ENCODE peak calls at places on chromosomes 4 and X, in six cellular contexts. H is CD8-positive, alpha-beta T cell; I is GM23338; K is IMR-90; R is upper lobe of right lung; B is esophagus muscularis mucosa. V is an unnamed sample. For H3K4me1, the result is how much of the 10 kb centered on the place peaks cover.

GRCh38 chr4:8285143-8285975 is 15.8 kb downstream of the HTRA3 start:
- DNase-seq in H (no peak), R (no peak), I (no peak), K (no peak), B (no peak), V (no peak)

GRCh38 chr4:169313732-169314131 is 43.0 kb upstream of the SH3RF1 start:
- DNase-seq in H (no peak), R (no peak), B (no peak), K (no peak), I (no peak), V (no peak)

GRCh38 chr4:20544645-20545044 is 155.6 kb upstream of the PACRGL start:
- DNase-seq in B (no peak), I (peak), H (no peak), R (no peak), K (peak), V (no peak)

GRCh38 chrX:138745215-138745614 is 33.7 kb upstream of the FGF13 start:
- DNase-seq in H (no peak), B (no peak), I (peak), K (peak), R (no peak), V (no peak)

GRCh38 chr4:169128902-169129301 is 118.8 kb upstream of the CBR4 start:
- DNase-seq in R (no peak), K (no peak), I (no peak), B (no peak), H (no peak), V (no peak)

GRCh38 chrX:39152106-39152649 is 350.9 kb downstream of the MID1IP1 start:
- DNase-seq in H (no peak), B (no peak), I (peak), K (no peak), R (peak), V (peak)

GRCh38 chr4:25550376-25551030 is 105.1 kb upstream of the SLC34A2 start:
- DNase-seq in R (no peak), I (no peak), K (no peak), B (no peak), H (no peak), V (no peak)

GRCh38 chr4:112076919-112077608 is 68.2 kb upstream of the FAM241A start:
- DNase-seq in K (no peak), R (no peak), H (no peak), B (no peak), I (no peak), V (no peak)

GRCh38 chrX:16268206-16268605 is 100.9 kb downstream of the MAGEB17 start:
- DNase-seq in B (no peak), K (no peak), R (no peak), I (no peak), H (no peak), V (no peak)

GRCh38 chr4:166128452-166128851 is 255.4 kb downstream of the TLL1 start:
- DNase-seq in K (no peak), I (no peak), H (no peak), B (no peak), R (no peak), V (no peak)

GRCh38 chrX:132953358-132953757 is 5.1 kb downstream of the HS6ST2 start:
- DNase-seq in R (no peak), I (no peak), K (no peak), H (no peak), B (no peak), V (no peak)

GRCh38 chrX:131621650-131622049 is 77.8 kb downstream of the OR13H1 start:
- DNase-seq in I (no peak), B (no peak), H (no peak), K (no peak), R (no peak), V (no peak)

GRCh38 chr4:40672528-40673522 is 43.2 kb upstream of the RBM47 start:
- DNase-seq in H (no peak), I (peak), B (no peak), K (peak), R (peak), V (peak)

GRCh38 chr4:110595583-110595982 is 27.3 kb downstream of the PITX2 start:
- DNase-seq in B (no peak), K (no peak), H (no peak), I (no peak), R (no peak), V (no peak)

GRCh38 chr4:161936625-161937133 is 227.1 kb downstream of the FSTL5 start:
- DNase-seq in R (no peak), H (no peak), K (peak), B (no peak), I (peak), V (no peak)

GRCh38 chr4:77852892-77853495 is 9.6 kb upstream of the MRPL1 start:
- DNase-seq in B (no peak), I (no peak), H (peak), K (no peak), R (no peak), V (no peak)

GRCh38 chr4:24368801-24369200 is 215.6 kb downstream of the DHX15 start:
- DNase-seq in I (no peak), H (no peak), B (no peak), R (no peak), K (no peak), V (no peak)

GRCh38 chr4:102333792-102334191 is 11.5 kb downstream of the SLC39A8 start:
- DNase-seq in H (no peak), B (no peak), K (no peak), R (no peak), I (no peak), V (no peak)

GRCh38 chrX:13387656-13388421 is 68.0 kb upstream of the ATXN3L start:
- DNase-seq in I (no peak), B (no peak), H (no peak), K (peak), R (no peak), V (no peak)

GRCh38 chr4:37604464-37604863 is 81.7 kb downstream of the RELL1 start:
- DNase-seq in H (no peak), I (no peak), B (no peak), K (peak), R (no peak), V (no peak)

GRCh38 chrX:148037020-148037419 is 55.9 kb downstream of the FMR1NB start:
- DNase-seq in K (no peak), R (no peak), I (no peak), H (no peak), B (no peak), V (no peak)

GRCh38 chrX:20857746-20858145 is 516.5 kb upstream of the CNKSR2 start:
- DNase-seq in R (no peak), I (no peak), B (no peak), K (no peak), H (no peak), V (no peak)

GRCh38 chr4:76192221-76192620 is 21.4 kb downstream of the SCARB2 start:
- DNase-seq in K (no peak), B (no peak), H (no peak), R (no peak), I (no peak), V (no peak)

GRCh38 chrX:65035451-65035779 is 59.2 kb upstream of the ZC4H2 start:
- DNase-seq in I (peak), B (no peak), H (no peak), K (peak), R (no peak), V (no peak)

GRCh38 chr4:172850838-172851237 is 317.8 kb upstream of the GALNT7 start:
- DNase-seq in H (no peak), B (peak), K (peak), R (no peak), I (no peak), V (no peak)

GRCh38 chr4:117817316-117817715 is 217.0 kb upstream of the NDST3 start:
- DNase-seq in B (no peak), K (peak), I (no peak), H (no peak), R (no peak), V (no peak)

GRCh38 chrX:16924631-16925239 is 21.7 kb upstream of the REPS2 start:
- DNase-seq in K (no peak), R (no peak), H (no peak), I (no peak), B (no peak), V (no peak)

GRCh38 chr4:1061372-1061700 is 49.9 kb downstream of the FGFRL1 start:
- DNase-seq in B (no peak), I (no peak), K (no peak), H (no peak), R (no peak), V (no peak)

GRCh38 chr4:24032371-24032989 is 142.6 kb upstream of the PPARGC1A start:
- DNase-seq in B (no peak), I (peak), R (no peak), K (peak), H (no peak), V (no peak)

GRCh38 chr4:175946472-175947116 is 119.0 kb upstream of the WDR17 start:
- DNase-seq in H (no peak), K (no peak), B (no peak), I (no peak), R (no peak), V (no peak)

GRCh38 chr4:109177411-109177810 is 125.0 kb downstream of the COL25A1 start:
- DNase-seq in K (no peak), I (no peak), B (no peak), R (no peak), H (no peak), V (no peak)

GRCh38 chr4:100823066-100823992 is 305.5 kb upstream of the EMCN start:
- DNase-seq in H (no peak), B (no peak), K (no peak), R (no peak), I (no peak), V (no peak)

GRCh38 chr4:58553679-58554078 is 1443.5 kb upstream of the IGFBP7 start:
- DNase-seq in B (no peak), H (no peak), I (no peak), R (no peak), K (no peak), V (no peak)

GRCh38 chr4:24973471-24974251 is 57.1 kb downstream of the LGI2 start:
- DNase-seq in R (peak), B (no peak), I (no peak), K (peak), H (no peak), V (peak)

GRCh38 chrX:3227526-3227925 is 118.9 kb downstream of the MXRA5 start:
- DNase-seq in R (no peak), K (no peak), I (no peak), B (no peak), H (no peak), V (no peak)

GRCh38 chr4:77761595-77761994 is 57.6 kb downstream of the CNOT6L start:
- DNase-seq in I (no peak), B (no peak), H (no peak), R (no peak), K (no peak), V (no peak)

GRCh38 chrX:37348237-37349130 is 680 bp upstream of the PRRG1 start:
- DNase-seq in K (peak), B (no peak), H (no peak), I (no peak), R (no peak), V (no peak)

GRCh38 chr4:3393171-3393570 is 48.6 kb upstream of the HGFAC start:
- DNase-seq in B (no peak), R (peak), K (no peak), I (no peak), H (no peak), V (no peak)

GRCh38 chr4:3389186-3389878 is 52.4 kb upstream of the HGFAC start:
- DNase-seq in K (no peak), B (no peak), R (peak), H (no peak), I (no peak), V (peak)

GRCh38 chr4:3389879-3390840 is 51.6 kb upstream of the HGFAC start:
- DNase-seq in B (no peak), I (no peak), K (no peak), H (no peak), R (no peak), V (peak)

GRCh38 chr4:3392319-3392718 is 49.4 kb upstream of the HGFAC start:
- DNase-seq in K (no peak), R (no peak), H (no peak), I (no peak), B (no peak), V (no peak)

DNA sequence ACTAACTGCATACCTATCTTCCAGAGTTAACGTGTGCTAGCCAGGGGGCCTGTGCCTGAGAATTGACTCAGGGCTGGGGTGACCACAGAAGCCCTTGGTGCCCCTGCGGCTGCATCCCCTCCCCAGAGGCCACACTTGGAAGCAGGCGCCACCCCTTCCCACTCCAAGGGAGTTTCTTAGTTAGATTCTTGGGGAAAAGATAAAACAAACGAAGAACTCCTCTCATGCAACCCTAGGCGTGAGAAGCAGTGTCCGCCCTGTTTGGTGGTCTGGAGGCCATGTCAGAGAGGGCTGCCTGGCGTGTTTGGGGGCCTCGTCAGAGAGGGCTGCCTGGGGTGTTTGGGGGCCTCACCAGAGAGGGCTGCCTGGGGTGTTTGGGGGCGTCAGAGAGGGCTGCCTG is 50.3 kb upstream of the HGFAC start:
- DNase-seq in I (no peak), R (no peak), H (no peak), K (no peak), B (no peak), V (no peak)
- H3K4me1 ChIP-seq in I (under half), R (under half), H (under half), K (under half), B (under half), V (under half)

DNA sequence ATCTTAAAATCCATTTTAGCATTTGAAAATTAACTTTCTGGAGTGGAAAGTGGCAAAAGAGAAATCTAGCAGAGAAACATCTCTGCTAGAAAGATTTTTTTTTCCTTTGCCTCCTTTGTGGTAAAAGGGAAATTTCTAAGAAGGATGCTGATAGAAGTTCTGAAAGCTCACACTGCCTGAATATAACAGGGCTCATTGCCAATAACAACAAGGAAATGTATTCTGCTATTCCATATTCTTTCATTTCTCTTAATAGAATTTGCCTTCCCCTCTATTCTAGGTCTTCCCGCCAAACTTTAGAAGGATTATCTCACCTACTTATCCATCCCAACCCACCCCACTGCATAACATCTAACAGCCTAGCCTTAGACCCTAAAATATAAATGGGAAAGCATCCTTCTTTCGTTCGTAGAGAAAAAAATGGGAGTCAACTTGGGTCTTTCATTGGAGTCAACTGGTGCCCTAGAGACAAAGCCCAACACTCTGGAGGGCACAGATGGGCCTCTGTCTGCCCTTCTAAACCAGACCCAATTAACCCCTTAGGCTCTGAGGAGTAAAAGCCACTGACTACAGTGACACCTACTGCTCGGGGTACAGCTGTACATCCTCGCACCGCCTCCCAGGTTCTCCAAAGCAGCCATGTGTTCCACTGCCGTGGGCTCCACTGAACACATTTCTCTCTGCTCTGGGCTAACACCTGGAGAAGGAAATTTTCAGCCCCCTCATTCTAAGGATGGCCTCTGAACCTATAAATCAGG is 103.9 kb downstream of the MAML3 start:
- DNase-seq in H (no peak), B (no peak), K (peak), I (peak), R (no peak), V (no peak)
- H3K4me3 ChIP-seq in H (no peak), B (peak), K (no peak), I (peak), R (no peak), V (peak)

GRCh38 chr4:142341286-142341685 is 504.8 kb downstream of the INPP4B start:
- DNase-seq in I (no peak), K (no peak), R (no peak), H (no peak), B (no peak), V (no peak)
- H3K4me1 ChIP-seq in I (under half), K (under half), R (under half), H (under half), B (under half), V (under half)

GRCh38 chrX:129534816-129535578 is 5.1 kb upstream of the OCRL start:
- DNase-seq in K (peak), H (no peak), B (no peak), R (no peak), I (no peak), V (no peak)

GRCh38 chrX:129545408-129545807 is 5.3 kb downstream of the OCRL start:
- DNase-seq in I (no peak), R (no peak), H (no peak), B (no peak), K (no peak), V (no peak)

GRCh38 chrX:129540068-129540653 is at the start of gene OCRL:
- DNase-seq in H (peak), B (peak), I (peak), R (peak), K (peak), V (peak)

GRCh38 chrX:129544780-129545179 is 4.7 kb downstream of the OCRL start:
- DNase-seq in K (no peak), H (no peak), I (no peak), B (no peak), R (no peak), V (no peak)

GRCh38 chrX:129540725-129541184 is 696 bp downstream of the OCRL start:
- DNase-seq in K (no peak), B (no peak), H (no peak), R (peak), I (peak), V (peak)
- H3K4me3 ChIP-seq in K (peak), B (peak), H (no peak), R (peak), I (peak), V (peak)

GRCh38 chrX:114006664-114007063 is 577.2 kb upstream of the HTR2C start:
- DNase-seq in R (no peak), I (no peak), H (no peak), K (no peak), B (no peak), V (no peak)
- H3K4me1 ChIP-seq in R (under half), I (under half), H (under half), K (under half), B (under half), V (under half)

DNA sequence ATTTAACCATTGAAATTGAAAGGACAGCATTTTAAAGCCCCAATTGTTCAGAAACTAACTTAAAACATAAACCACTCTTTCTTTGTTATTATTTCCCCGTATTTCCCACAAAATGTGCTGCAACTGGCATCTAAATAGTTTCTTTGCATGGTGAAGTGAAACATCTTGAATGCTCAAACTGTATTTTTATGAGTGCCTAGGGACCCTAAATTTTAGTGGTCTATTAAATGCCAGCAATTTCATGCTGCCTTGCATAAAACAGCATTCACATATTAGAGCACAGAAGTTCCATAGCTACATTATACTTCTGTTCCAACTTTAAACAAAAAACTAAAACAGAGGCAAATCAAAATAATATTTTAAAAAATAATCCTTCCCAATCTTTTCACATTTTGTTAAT is 5.4 kb downstream of the RAB28 start:
- DNase-seq in K (no peak), B (no peak), R (no peak), H (no peak), I (no peak), V (no peak)
- H3K4me3 ChIP-seq in K (no peak), B (no peak), R (no peak), H (no peak), I (no peak), V (no peak)

GRCh38 chr4:15410750-15411149 is 17.1 kb upstream of the C1QTNF7 start:
- DNase-seq in K (no peak), H (peak), R (no peak), B (no peak), I (no peak), V (no peak)

GRCh38 chr4:15413010-15413622 is 14.7 kb upstream of the C1QTNF7 start:
- DNase-seq in H (no peak), B (peak), I (no peak), R (no peak), K (no peak), V (no peak)

GRCh38 chr4:15416357-15417327 is 11.2 kb upstream of the C1QTNF7 start:
- DNase-seq in K (no peak), H (no peak), I (peak), R (no peak), B (peak), V (no peak)

GRCh38 chr4:15413623-15414019 is 14.2 kb upstream of the C1QTNF7 start:
- DNase-seq in K (no peak), R (no peak), H (no peak), B (peak), I (no peak), V (no peak)

GRCh38 chr4:15414601-15415091 is 13.2 kb upstream of the C1QTNF7 start:
- DNase-seq in H (no peak), R (no peak), K (peak), I (no peak), B (peak), V (no peak)
- H3K4me1 ChIP-seq in H (under half), R (under half), K (under half), I (under half), B (half or more), V (under half)